ENCODE peak calls at places on chromosome 5, in nine cellular contexts. X is T follicular helper cell; W is psoas muscle; D is stimulated activated CD4-positive, alpha-beta T cell treated with anti-CD3 and anti-CD28 coated beads, Interleukin-15, amount 100 ng/mL, for 1 hour; V is activated naive CD8-positive, alpha-beta T cell treated with anti-CD3 and anti-CD28 coated beads, Interleukin-2, amount 50 U/mL, for 24 hours; S is Right ventricle myocardium inferior; E is ACHN; K is putamen; N is A172. R is an unnamed sample.

GRCh38 chr5:54990751-54991349 is 5.5 kb upstream of the ESM1 start:
- DNase-seq in X (no peak), W (no peak), D (no peak), V (no peak), S (no peak), E (no peak), K (no peak), N (peak; percentile 60), R (no peak)

GRCh38 chr5:15286659-15287058 is 213.3 kb upstream of the FBXL7 start:
- DNase-seq in X (no peak), W (no peak), D (no peak), V (no peak), S (no peak), E (no peak), K (peak; percentile 30), N (no peak), R (no peak)

GRCh38 chr5:1127991-1128785 is 16.3 kb upstream of the SLC12A7 start:
- DNase-seq in X (no peak), W (no peak), D (no peak), V (no peak), S (no peak), E (no peak), K (no peak), N (no peak), R (no peak)

GRCh38 chr5:137923856-137924255 is 34.6 kb downstream of the PKD2L2 start:
- DNase-seq in X (no peak), W (no peak), D (no peak), V (no peak), S (no peak), E (no peak), K (no peak), N (no peak), R (no peak)

GRCh38 chr5:64759960-64760695 is 8.4 kb downstream of the SREK1IP1 start:
- DNase-seq in X (no peak), W (no peak), D (no peak), V (no peak), S (no peak), E (no peak), K (no peak), N (no peak), R (no peak)

GRCh38 chr5:147452137-147452838 is 57.6 kb downstream of the DPYSL3 start:
- DNase-seq in X (no peak), W (no peak), D (no peak), V (no peak), S (no peak), E (no peak), K (no peak), N (peak; percentile 40), R (peak; percentile 75)

GRCh38 chr5:132225165-132226032 is 2.3 kb downstream of the P4HA2 start:
- DNase-seq in X (peak; percentile 9), W (peak; percentile 74), D (peak; percentile 21), V (peak; percentile 36), S (peak; percentile 79), E (no peak), K (peak; percentile 55), N (peak; percentile 41), R (peak; percentile 88)

GRCh38 chr5:169071-169727 is 22.1 kb upstream of the LRRC14B start:
- DNase-seq in X (no peak), W (peak; percentile 65), D (no peak), V (no peak), S (peak; percentile 83), E (no peak), K (no peak), N (no peak), R (peak; percentile 70)

GRCh38 chr5:41648976-41649375 is 138.6 kb upstream of the PLCXD3 start:
- DNase-seq in X (no peak), W (no peak), D (no peak), V (no peak), S (no peak), E (no peak), K (no peak), N (no peak), R (no peak)

GRCh38 chr5:72451771-72452505 is 55.3 kb downstream of the ZNF366 start:
- DNase-seq in X (no peak), W (peak; percentile 77), D (no peak), V (no peak), S (peak; percentile 76), E (no peak), K (peak; percentile 38), N (peak; percentile 76), R (peak; percentile 91)

GRCh38 chr5:167180899-167181298 is 1110.5 kb upstream of the WWC1 start:
- DNase-seq in X (no peak), W (no peak), D (no peak), V (no peak), S (no peak), E (no peak), K (no peak), N (no peak), R (no peak)

GRCh38 chr5:158010831-158011230 is 151.9 kb upstream of the CLINT1 start:
- DNase-seq in X (no peak), W (no peak), D (no peak), V (no peak), S (no peak), E (no peak), K (no peak), N (no peak), R (no peak)

GRCh38 chr5:22372376-22372775 is 480.8 kb downstream of the CDH12 start:
- DNase-seq in X (no peak), W (no peak), D (no peak), V (no peak), S (peak; percentile 11), E (no peak), K (no peak), N (peak; percentile 63), R (no peak)

GRCh38 chr5:91206734-91207133 is 176.4 kb downstream of the ARRDC3 start:
- DNase-seq in X (no peak), W (no peak), D (no peak), V (no peak), S (no peak), E (peak; percentile 10), K (no peak), N (peak; percentile 56), R (no peak)

GRCh38 chr5:175603987-175604739 is 53.7 kb upstream of the HRH2 start:
- DNase-seq in X (no peak), W (no peak), D (no peak), V (no peak), S (no peak), E (no peak), K (no peak), N (no peak), R (no peak)

GRCh38 chr5:13478831-13479465 is 465.5 kb downstream of the DNAH5 start:
- DNase-seq in X (no peak), W (no peak), D (no peak), V (no peak), S (no peak), E (peak; percentile 46), K (peak; percentile 33), N (peak; percentile 75), R (no peak)

GRCh38 chr5:37915078-37915736 is 75.4 kb upstream of the GDNF start:
- DNase-seq in X (no peak), W (no peak), D (no peak), V (no peak), S (no peak), E (no peak), K (no peak), N (no peak), R (no peak)

GRCh38 chr5:125311743-125312142 is 565.3 kb upstream of the ZNF608 start:
- DNase-seq in X (no peak), W (no peak), D (no peak), V (no peak), S (no peak), E (peak; percentile 68), K (no peak), N (peak; percentile 89), R (no peak)

GRCh38 chr5:172411423-172412111 is 42.8 kb downstream of the SH3PXD2B start:
- DNase-seq in X (no peak), W (no peak), D (no peak), V (peak; percentile 55), S (peak; percentile 71), E (no peak), K (no peak), N (no peak), R (no peak)

GRCh38 chr5:112604741-112605390 is 132.8 kb upstream of the APC start:
- DNase-seq in X (no peak), W (no peak), D (no peak), V (no peak), S (no peak), E (no peak), K (no peak), N (no peak), R (no peak)

GRCh38 chr5:140232731-140233130 is 57.7 kb downstream of the CYSTM1 start:
- DNase-seq in X (no peak), W (no peak), D (no peak), V (no peak), S (no peak), E (no peak), K (no peak), N (no peak), R (no peak)

GRCh38 chr5:68534131-68534940 is 318.8 kb downstream of the PIK3R1 start:
- DNase-seq in X (no peak), W (no peak), D (no peak), V (no peak), S (no peak), E (no peak), K (peak; percentile 53), N (peak; percentile 60), R (no peak)

GRCh38 chr5:59390074-59390659 is 503.4 kb downstream of the PDE4D start:
- DNase-seq in X (no peak), W (no peak), D (no peak), V (peak; percentile 3), S (no peak), E (peak; percentile 38), K (no peak), N (no peak), R (no peak)

GRCh38 chr5:150559701-150560100 is 51.8 kb downstream of the NDST1 start:
- DNase-seq in X (no peak), W (no peak), D (no peak), V (no peak), S (no peak), E (peak; percentile 54), K (no peak), N (peak; percentile 29), R (peak; percentile 20)

GRCh38 chr5:86411596-86411995 is 206.1 kb upstream of the COX7C start:
- DNase-seq in X (no peak), W (no peak), D (no peak), V (no peak), S (no peak), E (no peak), K (no peak), N (no peak), R (no peak)

GRCh38 chr5:141872496-141873356 is 5.5 kb downstream of the PCDH1 start:
- DNase-seq in X (no peak), W (no peak), D (no peak), V (no peak), S (no peak), E (no peak), K (no peak), N (no peak), R (no peak)

GRCh38 chr5:143896981-143897380 is 85.0 kb downstream of the HMHB1 start:
- DNase-seq in X (no peak), W (no peak), D (no peak), V (no peak), S (no peak), E (no peak), K (no peak), N (no peak), R (no peak)

GRCh38 chr5:56680731-56681130 is 134.6 kb upstream of the MAP3K1 start:
- DNase-seq in X (no peak), W (no peak), D (no peak), V (no peak), S (no peak), E (no peak), K (no peak), N (no peak), R (no peak)

GRCh38 chr5:15594922-15595568 is 95.1 kb downstream of the FBXL7 start:
- DNase-seq in X (no peak), W (no peak), D (no peak), V (no peak), S (no peak), E (no peak), K (no peak), N (no peak), R (no peak)

GRCh38 chr5:39470021-39470420 is 45.2 kb upstream of the DAB2 start:
- DNase-seq in X (no peak), W (no peak), D (no peak), V (no peak), S (no peak), E (no peak), K (no peak), N (no peak), R (no peak)

GRCh38 chr5:77397686-77398300 is 94.3 kb downstream of the WDR41 start:
- DNase-seq in X (no peak), W (no peak), D (no peak), V (no peak), S (no peak), E (no peak), K (no peak), N (no peak), R (no peak)

R was measured in sigmoid colon.